ENCODE peak calls at places on chromosomes 7 and 10, in seven cellular contexts. One of them, this sample, is unnamed.

GRCh38 chr7:120931243-120931642 is 19.3 kb upstream of the ING3 start:
- DNase-seq in GM12891: no peak
- DNase-seq in RPMI7951: no peak
- DNase-seq in fibroblast of mammary gland: peak
- DNase-seq in dorsolateral prefrontal cortex: no peak
- DNase-seq in NCI-H1105 treated with DMSO at 0.1 percent for 48 hours: no peak
- DNase-seq in HuH-7.5: no peak
- DNase-seq in this sample: no peak

GRCh38 chr7:119802147-119802546 is 470.8 kb upstream of the KCND2 start:
- DNase-seq in NCI-H1105 treated with DMSO at 0.1 percent for 48 hours: no peak
- DNase-seq in RPMI7951: no peak
- DNase-seq in fibroblast of mammary gland: no peak
- DNase-seq in dorsolateral prefrontal cortex: no peak
- DNase-seq in GM12891: no peak
- DNase-seq in HuH-7.5: no peak
- DNase-seq in this sample: no peak

GRCh38 chr7:78487464-78487863 is 688.9 kb downstream of the PHTF2 start:
- DNase-seq in GM12891: no peak
- DNase-seq in NCI-H1105 treated with DMSO at 0.1 percent for 48 hours: no peak
- DNase-seq in fibroblast of mammary gland: no peak
- DNase-seq in RPMI7951: no peak
- DNase-seq in HuH-7.5: no peak
- DNase-seq in dorsolateral prefrontal cortex: no peak
- DNase-seq in this sample: no peak

GRCh38 chr7:70618020-70618551 is 513.9 kb upstream of the GALNT17 start:
- DNase-seq in RPMI7951: no peak
- DNase-seq in dorsolateral prefrontal cortex: no peak
- DNase-seq in GM12891: no peak
- DNase-seq in fibroblast of mammary gland: no peak
- DNase-seq in HuH-7.5: no peak
- DNase-seq in NCI-H1105 treated with DMSO at 0.1 percent for 48 hours: no peak
- DNase-seq in this sample: no peak

GRCh38 chr10:102758226-102758932 is 14.6 kb downstream of the WBP1L start:
- DNase-seq in GM12891: no peak
- DNase-seq in fibroblast of mammary gland: no peak
- DNase-seq in RPMI7951: no peak
- DNase-seq in dorsolateral prefrontal cortex: no peak
- DNase-seq in NCI-H1105 treated with DMSO at 0.1 percent for 48 hours: no peak
- DNase-seq in HuH-7.5: no peak
- DNase-seq in this sample: no peak

GRCh38 chr7:105352922-105353668 is 35.6 kb downstream of the SRPK2 start:
- DNase-seq in dorsolateral prefrontal cortex: no peak
- DNase-seq in fibroblast of mammary gland: peak
- DNase-seq in HuH-7.5: no peak
- DNase-seq in NCI-H1105 treated with DMSO at 0.1 percent for 48 hours: no peak
- DNase-seq in RPMI7951: no peak
- DNase-seq in GM12891: no peak
- DNase-seq in this sample: no peak

GRCh38 chr10:10794776-10795175 is 222.9 kb upstream of the CELF2 start:
- DNase-seq in NCI-H1105 treated with DMSO at 0.1 percent for 48 hours: no peak
- DNase-seq in HuH-7.5: no peak
- DNase-seq in GM12891: no peak
- DNase-seq in dorsolateral prefrontal cortex: no peak
- DNase-seq in fibroblast of mammary gland: peak
- DNase-seq in RPMI7951: peak
- DNase-seq in this sample: no peak

GRCh38 chr7:112765105-112765504 is 25.1 kb downstream of the TMEM168 start:
- DNase-seq in dorsolateral prefrontal cortex: no peak
- DNase-seq in RPMI7951: no peak
- DNase-seq in NCI-H1105 treated with DMSO at 0.1 percent for 48 hours: no peak
- DNase-seq in HuH-7.5: no peak
- DNase-seq in GM12891: no peak
- DNase-seq in fibroblast of mammary gland: no peak
- DNase-seq in this sample: no peak

GRCh38 chr10:97913554-97913953 is 63.9 kb downstream of the GOLGA7B start:
- DNase-seq in NCI-H1105 treated with DMSO at 0.1 percent for 48 hours: no peak
- DNase-seq in HuH-7.5: no peak
- DNase-seq in fibroblast of mammary gland: no peak
- DNase-seq in GM12891: no peak
- DNase-seq in RPMI7951: no peak
- DNase-seq in dorsolateral prefrontal cortex: no peak
- DNase-seq in this sample: no peak

GRCh38 chr7:87128883-87129282 is 23.4 kb upstream of the DMTF1 start:
- DNase-seq in NCI-H1105 treated with DMSO at 0.1 percent for 48 hours: no peak
- DNase-seq in fibroblast of mammary gland: no peak
- DNase-seq in HuH-7.5: no peak
- DNase-seq in GM12891: no peak
- DNase-seq in dorsolateral prefrontal cortex: no peak
- DNase-seq in RPMI7951: no peak
- DNase-seq in this sample: no peak

GRCh38 chr10:117804470-117805011 is 242.2 kb downstream of the RAB11FIP2 start:
- DNase-seq in fibroblast of mammary gland: no peak
- DNase-seq in dorsolateral prefrontal cortex: peak
- DNase-seq in GM12891: no peak
- DNase-seq in RPMI7951: no peak
- DNase-seq in HuH-7.5: no peak
- DNase-seq in NCI-H1105 treated with DMSO at 0.1 percent for 48 hours: peak
- DNase-seq in this sample: no peak

GRCh38 chr10:37712489-37713131 is 144.8 kb downstream of the ZNF248 start:
- DNase-seq in RPMI7951: no peak
- DNase-seq in fibroblast of mammary gland: no peak
- DNase-seq in dorsolateral prefrontal cortex: no peak
- DNase-seq in NCI-H1105 treated with DMSO at 0.1 percent for 48 hours: no peak
- DNase-seq in HuH-7.5: no peak
- DNase-seq in GM12891: no peak
- DNase-seq in this sample: no peak

GRCh38 chr7:108178393-108178792 is 48.2 kb upstream of the LAMB4 start:
- DNase-seq in RPMI7951: no peak
- DNase-seq in NCI-H1105 treated with DMSO at 0.1 percent for 48 hours: peak
- DNase-seq in fibroblast of mammary gland: no peak
- DNase-seq in HuH-7.5: no peak
- DNase-seq in dorsolateral prefrontal cortex: no peak
- DNase-seq in GM12891: no peak
- DNase-seq in this sample: no peak

GRCh38 chr10:72001026-72001380 is 36.8 kb downstream of the CHST3 start:
- DNase-seq in GM12891: no peak
- DNase-seq in NCI-H1105 treated with DMSO at 0.1 percent for 48 hours: no peak
- DNase-seq in fibroblast of mammary gland: no peak
- DNase-seq in RPMI7951: no peak
- DNase-seq in dorsolateral prefrontal cortex: no peak
- DNase-seq in HuH-7.5: no peak
- DNase-seq in this sample: no peak

GRCh38 chr10:132972149-132972985 is 30.0 kb upstream of the CFAP46 start:
- DNase-seq in HuH-7.5: no peak
- DNase-seq in fibroblast of mammary gland: no peak
- DNase-seq in dorsolateral prefrontal cortex: peak
- DNase-seq in NCI-H1105 treated with DMSO at 0.1 percent for 48 hours: no peak
- DNase-seq in GM12891: no peak
- DNase-seq in RPMI7951: no peak
- DNase-seq in this sample: no peak

GRCh38 chr7:13262929-13263530 is 575.6 kb downstream of the ARL4A start:
- DNase-seq in NCI-H1105 treated with DMSO at 0.1 percent for 48 hours: peak
- DNase-seq in GM12891: no peak
- DNase-seq in dorsolateral prefrontal cortex: no peak
- DNase-seq in HuH-7.5: no peak
- DNase-seq in RPMI7951: peak
- DNase-seq in fibroblast of mammary gland: peak
- DNase-seq in this sample: no peak

GRCh38 chr7:101828308-101829020 is 11.0 kb downstream of the CUX1 start:
- DNase-seq in RPMI7951: no peak
- DNase-seq in NCI-H1105 treated with DMSO at 0.1 percent for 48 hours: no peak
- DNase-seq in fibroblast of mammary gland: no peak
- DNase-seq in HuH-7.5: no peak
- DNase-seq in dorsolateral prefrontal cortex: no peak
- DNase-seq in GM12891: no peak
- DNase-seq in this sample: no peak

GRCh38 chr7:2785071-2785500 is 59.0 kb downstream of the GNA12 start:
- DNase-seq in GM12891: no peak
- DNase-seq in RPMI7951: peak
- DNase-seq in NCI-H1105 treated with DMSO at 0.1 percent for 48 hours: no peak
- DNase-seq in HuH-7.5: no peak
- DNase-seq in dorsolateral prefrontal cortex: no peak
- DNase-seq in fibroblast of mammary gland: peak
- DNase-seq in this sample: no peak

GRCh38 chr7:85737426-85737825 is 550.6 kb upstream of the SEMA3D start:
- DNase-seq in RPMI7951: no peak
- DNase-seq in dorsolateral prefrontal cortex: no peak
- DNase-seq in fibroblast of mammary gland: no peak
- DNase-seq in GM12891: no peak
- DNase-seq in HuH-7.5: no peak
- DNase-seq in NCI-H1105 treated with DMSO at 0.1 percent for 48 hours: no peak
- DNase-seq in this sample: no peak

GRCh38 chr10:97428572-97428981 is 2.6 kb downstream of the PGAM1 start:
- DNase-seq in GM12891: no peak
- DNase-seq in fibroblast of mammary gland: peak
- DNase-seq in RPMI7951: peak
- DNase-seq in HuH-7.5: no peak
- DNase-seq in dorsolateral prefrontal cortex: no peak
- DNase-seq in NCI-H1105 treated with DMSO at 0.1 percent for 48 hours: no peak
- DNase-seq in this sample: peak

GRCh38 chr7:87608443-87608842 is 7.8 kb upstream of the ABCB1 start:
- DNase-seq in RPMI7951: no peak
- DNase-seq in fibroblast of mammary gland: no peak
- DNase-seq in NCI-H1105 treated with DMSO at 0.1 percent for 48 hours: no peak
- DNase-seq in HuH-7.5: no peak
- DNase-seq in dorsolateral prefrontal cortex: no peak
- DNase-seq in GM12891: no peak
- DNase-seq in this sample: no peak

GRCh38 chr7:42843209-42843800 is 68.6 kb downstream of the C7orf25 start:
- DNase-seq in GM12891: no peak
- DNase-seq in fibroblast of mammary gland: peak
- DNase-seq in NCI-H1105 treated with DMSO at 0.1 percent for 48 hours: peak
- DNase-seq in dorsolateral prefrontal cortex: no peak
- DNase-seq in HuH-7.5: no peak
- DNase-seq in RPMI7951: peak
- DNase-seq in this sample: no peak

GRCh38 chr7:44307905-44308740 is 17.3 kb downstream of the CAMK2B start:
- DNase-seq in NCI-H1105 treated with DMSO at 0.1 percent for 48 hours: no peak
- DNase-seq in HuH-7.5: no peak
- DNase-seq in dorsolateral prefrontal cortex: no peak
- DNase-seq in GM12891: no peak
- DNase-seq in fibroblast of mammary gland: no peak
- DNase-seq in RPMI7951: no peak
- DNase-seq in this sample: no peak

GRCh38 chr10:71980181-71981023 is 16.2 kb downstream of the CHST3 start:
- DNase-seq in RPMI7951: no peak
- DNase-seq in GM12891: no peak
- DNase-seq in HuH-7.5: no peak
- DNase-seq in dorsolateral prefrontal cortex: no peak
- DNase-seq in NCI-H1105 treated with DMSO at 0.1 percent for 48 hours: no peak
- DNase-seq in fibroblast of mammary gland: peak
- DNase-seq in this sample: no peak

GRCh38 chr7:83467493-83467892 is 181.4 kb downstream of the SEMA3E start:
- DNase-seq in fibroblast of mammary gland: no peak
- DNase-seq in dorsolateral prefrontal cortex: no peak
- DNase-seq in HuH-7.5: no peak
- DNase-seq in NCI-H1105 treated with DMSO at 0.1 percent for 48 hours: no peak
- DNase-seq in RPMI7951: no peak
- DNase-seq in GM12891: no peak
- DNase-seq in this sample: no peak

GRCh38 chr7:126979722-126980121 is 273.0 kb downstream of the GRM8 start:
- DNase-seq in NCI-H1105 treated with DMSO at 0.1 percent for 48 hours: no peak
- DNase-seq in fibroblast of mammary gland: no peak
- DNase-seq in dorsolateral prefrontal cortex: no peak
- DNase-seq in HuH-7.5: no peak
- DNase-seq in RPMI7951: no peak
- DNase-seq in GM12891: no peak
- DNase-seq in this sample: no peak

GRCh38 chr10:111078505-111079185 is 1.8 kb downstream of the ADRA2A start:
- DNase-seq in GM12891: no peak
- DNase-seq in RPMI7951: no peak
- DNase-seq in NCI-H1105 treated with DMSO at 0.1 percent for 48 hours: no peak
- DNase-seq in fibroblast of mammary gland: no peak
- DNase-seq in HuH-7.5: no peak
- DNase-seq in dorsolateral prefrontal cortex: no peak
- DNase-seq in this sample: no peak

GRCh38 chr7:7964250-7964649 is 4.3 kb upstream of the GLCCI1 start:
- DNase-seq in dorsolateral prefrontal cortex: no peak
- DNase-seq in HuH-7.5: no peak
- DNase-seq in RPMI7951: no peak
- DNase-seq in NCI-H1105 treated with DMSO at 0.1 percent for 48 hours: no peak
- DNase-seq in fibroblast of mammary gland: no peak
- DNase-seq in GM12891: no peak
- DNase-seq in this sample: no peak

GRCh38 chr10:88555190-88555894 is 27.8 kb downstream of the RNLS start:
- DNase-seq in RPMI7951: no peak
- DNase-seq in NCI-H1105 treated with DMSO at 0.1 percent for 48 hours: no peak
- DNase-seq in fibroblast of mammary gland: peak
- DNase-seq in HuH-7.5: no peak
- DNase-seq in dorsolateral prefrontal cortex: no peak
- DNase-seq in GM12891: no peak
- DNase-seq in this sample: no peak

GRCh38 chr10:34581871-34582532 is 233.1 kb downstream of the PARD3 start:
- DNase-seq in HuH-7.5: no peak
- DNase-seq in GM12891: no peak
- DNase-seq in dorsolateral prefrontal cortex: no peak
- DNase-seq in NCI-H1105 treated with DMSO at 0.1 percent for 48 hours: no peak
- DNase-seq in fibroblast of mammary gland: peak
- DNase-seq in RPMI7951: peak
- DNase-seq in this sample: no peak

GRCh38 chr10:6473901-6474370 is 106.1 kb downstream of the PRKCQ start:
- DNase-seq in fibroblast of mammary gland: no peak
- DNase-seq in GM12891: peak
- DNase-seq in HuH-7.5: no peak
- DNase-seq in RPMI7951: peak
- DNase-seq in NCI-H1105 treated with DMSO at 0.1 percent for 48 hours: no peak
- DNase-seq in dorsolateral prefrontal cortex: no peak
- DNase-seq in this sample: no peak

GRCh38 chr7:151399305-151399601 is 10.6 kb downstream of the WDR86 start:
- DNase-seq in NCI-H1105 treated with DMSO at 0.1 percent for 48 hours: no peak
- DNase-seq in dorsolateral prefrontal cortex: no peak
- DNase-seq in fibroblast of mammary gland: no peak
- DNase-seq in RPMI7951: no peak
- DNase-seq in HuH-7.5: no peak
- DNase-seq in GM12891: no peak
- DNase-seq in this sample: no peak